ENCODE peak calls at places on chromosome 9, in seven cellular contexts. Q is astrocyte of the spinal cord, D is OCI-LY7, S is PC-9, V is foreskin fibroblast, W is mammary epithelial cell, Y is ovary. I is an unnamed sample.

GRCh38 chr9:13568446-13568845 is 289.0 kb upstream of the MPDZ start:
- DNase-seq in Y (no peak), V (peak; percentile 9), S (no peak), W (no peak), Q (peak; percentile 5), D (no peak), I (no peak)

GRCh38 chr9:14597171-14597799 is 95.9 kb downstream of the ZDHHC21 start:
- DNase-seq in Q (no peak), S (no peak), D (no peak), Y (no peak), V (no peak), W (no peak), I (no peak)

GRCh38 chr9:115978739-115979138 is 174.9 kb upstream of the PAPPA start:
- DNase-seq in S (no peak), D (no peak), V (peak; percentile 69), W (no peak), Q (no peak), Y (no peak), I (no peak)

GRCh38 chr9:76756273-76756650 is 8.0 kb upstream of the PCA3 start:
- DNase-seq in Q (peak; percentile 19), S (peak; percentile 25), D (no peak), V (peak; percentile 55), Y (no peak), W (peak; percentile 6), I (no peak)

GRCh38 chr9:20884985-20885593 is 146.4 kb downstream of the HACD4 start:
- DNase-seq in W (peak; percentile 37), D (peak; percentile 50), V (peak; percentile 18), S (peak; percentile 7), Q (peak; percentile 45), Y (peak; percentile 65), I (no peak)

GRCh38 chr9:3256571-3256970 is 269.2 kb downstream of the RFX3 start:
- DNase-seq in Q (no peak), S (no peak), D (no peak), Y (no peak), W (no peak), V (no peak), I (no peak)

GRCh38 chr9:137021979-137022619 is 5.9 kb downstream of the ABCA2 start:
- DNase-seq in W (peak; percentile 73), S (peak; percentile 89), Y (peak; percentile 52), Q (no peak), D (peak; percentile 89), V (peak; percentile 68), I (no peak)

GRCh38 chr9:129178983-129179382 is 922 bp upstream of the IER5L start:
- DNase-seq in Y (peak; percentile 45), S (peak; percentile 68), V (no peak), D (no peak), W (no peak), Q (no peak), I (no peak)

GRCh38 chr9:4320021-4320420 is 20.2 kb upstream of the GLIS3 start:
- DNase-seq in V (no peak), Y (no peak), W (no peak), Q (no peak), S (no peak), D (no peak), I (no peak)

GRCh38 chr9:90903731-90904422 is 102.3 kb downstream of the SYK start:
- DNase-seq in W (no peak), Q (no peak), S (no peak), Y (no peak), D (no peak), V (no peak), I (no peak)

GRCh38 chr9:33233659-33234335 is 6.2 kb upstream of the SPINK4 start:
- DNase-seq in W (peak; percentile 100), S (peak; percentile 86), Q (peak; percentile 92), V (peak; percentile 89), D (no peak), Y (no peak), I (no peak)

GRCh38 chr9:114283551-114284111 is 39.3 kb upstream of the ORM1 start:
- DNase-seq in Q (no peak), V (no peak), W (no peak), S (no peak), D (no peak), Y (peak; percentile 17), I (no peak)

GRCh38 chr9:128505414-128505765 is 871 bp downstream of the GLE1 start:
- DNase-seq in Q (peak; percentile 12), Y (no peak), S (no peak), D (no peak), W (no peak), V (no peak), I (no peak)

GRCh38 chr9:124392855-124393460 is 22.3 kb downstream of the PSMB7 start:
- DNase-seq in V (peak; percentile 95), D (peak; percentile 18), Y (no peak), Q (peak; percentile 85), S (peak; percentile 87), W (peak; percentile 99), I (no peak)
- TF ChIP-seq CTCF in V (peak; percentile 63), D (peak; percentile 66), Y (no peak), Q (peak; percentile 65), S (peak; percentile 60), W (peak; percentile 53), I (peak; percentile 25)

GRCh38 chr9:73566627-73567026 is 415.0 kb downstream of the ANXA1 start:
- DNase-seq in W (no peak), Q (no peak), D (no peak), V (no peak), S (no peak), Y (no peak), I (no peak)

GRCh38 chr9:73565026-73565425 is 413.4 kb downstream of the ANXA1 start:
- DNase-seq in D (no peak), S (no peak), V (no peak), W (peak; percentile 83), Y (no peak), Q (peak; percentile 79), I (no peak)

DNA sequence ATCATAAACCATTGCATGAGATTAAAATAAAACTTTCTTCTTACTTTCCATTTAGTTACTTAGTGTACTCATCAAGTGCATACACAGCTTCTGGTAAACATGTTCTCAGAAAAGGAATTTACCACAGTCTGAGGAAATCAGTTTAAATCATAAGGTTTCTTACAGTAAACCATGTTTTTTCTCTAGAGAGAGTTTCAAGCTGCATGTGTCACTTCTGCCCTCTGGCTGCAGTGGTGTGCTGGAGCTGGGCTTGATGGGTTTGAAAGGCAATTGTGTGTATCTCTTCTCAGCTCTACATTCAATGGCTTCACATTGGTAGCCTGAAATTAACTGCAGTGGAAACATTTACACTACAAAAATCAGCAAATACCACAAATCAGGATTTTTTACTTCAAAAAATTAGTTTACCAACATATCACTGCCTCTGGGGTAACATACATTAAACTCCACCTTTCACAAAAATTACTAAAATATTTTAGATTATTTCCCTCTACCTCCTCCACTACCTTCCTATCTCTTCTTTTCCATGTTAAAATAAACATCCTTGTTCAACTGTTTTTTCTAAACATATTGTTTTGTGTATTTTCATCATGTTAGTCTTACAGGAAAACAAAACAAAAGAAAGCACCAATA is 414.3 kb downstream of the ANXA1 start:
- DNase-seq in Y (no peak), W (peak; percentile 54), D (no peak), S (peak; percentile 7), V (no peak), Q (peak; percentile 64), I (no peak)
- TF ChIP-seq CTCF in Y (no peak), W (peak; percentile 80), D (peak; percentile 30), S (peak; percentile 50), V (peak; percentile 19), Q (peak; percentile 74), I (peak; percentile 64)

GRCh38 chr9:108060165-108060564 is 570.6 kb upstream of the KLF4 start:
- DNase-seq in V (no peak), W (no peak), Q (no peak), D (no peak), Y (no peak), S (no peak), I (no peak)
- TF ChIP-seq CTCF in V (no peak), W (no peak), Q (no peak), D (no peak), Y (no peak), S (no peak), I (no peak)

DNA sequence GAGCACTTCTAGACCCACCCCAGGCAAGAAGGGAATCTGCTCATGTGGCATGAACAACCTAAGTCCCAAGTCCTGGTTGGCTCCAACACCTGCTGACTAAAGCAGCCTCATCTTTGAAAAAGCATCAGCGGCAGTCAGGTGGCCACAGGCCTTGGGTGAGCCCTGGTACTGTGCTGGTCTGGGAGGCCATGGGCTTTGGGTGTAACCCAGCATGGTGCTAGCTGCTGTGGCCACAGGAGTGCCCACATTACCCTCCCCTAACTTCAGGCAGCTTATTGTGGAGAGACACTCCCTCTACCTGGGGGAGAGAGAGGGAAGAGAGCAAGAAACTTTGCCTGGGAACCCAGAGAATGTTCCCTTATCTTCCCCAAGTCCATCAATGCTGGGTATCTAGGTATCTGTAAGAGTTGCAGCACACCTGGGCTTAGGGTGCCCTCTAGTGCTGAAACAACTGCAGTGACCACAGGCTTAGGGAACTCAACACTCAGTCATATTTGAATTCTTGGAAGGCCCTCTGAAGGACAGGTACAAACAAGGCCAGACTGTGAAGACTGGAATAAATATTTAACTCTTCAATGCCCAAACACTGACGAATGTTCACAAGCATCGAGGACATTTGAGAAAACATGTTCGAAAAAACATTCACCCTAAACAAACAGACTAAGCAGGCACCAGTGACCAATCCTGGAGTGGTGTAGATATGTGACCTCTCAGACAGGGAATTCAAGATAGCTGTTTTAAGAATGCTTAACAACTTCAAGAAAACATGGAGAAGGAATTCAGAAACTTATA is 69.9 kb upstream of the OR2K2 start:
- DNase-seq in D (peak; percentile 24), W (peak; percentile 56), S (peak; percentile 20), V (no peak), Y (no peak), Q (peak; percentile 6), I (no peak)
- TF ChIP-seq CTCF in D (peak; percentile 75), W (peak; percentile 88), S (peak; percentile 69), V (peak; percentile 34), Y (no peak), Q (peak; percentile 44), I (peak; percentile 27)

GRCh38 chr9:124868511-124869465 is 6.9 kb downstream of the ARPC5L start:
- DNase-seq in W (peak; percentile 90), Y (peak; percentile 83), Q (peak; percentile 81), V (peak; percentile 83), D (peak; percentile 89), S (peak; percentile 93), I (peak; percentile 96)
- TF ChIP-seq CTCF in W (no peak), Y (no peak), Q (peak; percentile 44), V (no peak), D (peak; percentile 77), S (peak; percentile 54), I (peak; percentile 36)

GRCh38 chr9:92706218-92706940 is 36.4 kb upstream of the IPPK start:
- DNase-seq in Q (no peak), W (peak; percentile 82), Y (no peak), S (peak; percentile 53), D (peak; percentile 56), V (no peak), I (no peak)
- TF ChIP-seq CTCF in Q (peak; percentile 28), W (peak; percentile 78), Y (no peak), S (peak; percentile 44), D (peak; percentile 84), V (peak; percentile 17), I (peak; percentile 43)

I was measured in D721Med.